ENCODE peak calls at places on chromosomes 13 and 19, in five cellular contexts. One of them, this sample, is unnamed.

GRCh38 chr13:110797230-110797877 is 83.9 kb downstream of the ING1 start:
- DNase-seq in NCI-H1436: no peak
- DNase-seq in A549: no peak
- DNase-seq in BJ: no peak
- DNase-seq in naive thymus-derived CD8-positive, alpha-beta T cell: no peak
- DNase-seq in this sample: no peak

GRCh38 chr13:18971576-18972219 is 209.9 kb downstream of the TUBA3C start:
- DNase-seq in naive thymus-derived CD8-positive, alpha-beta T cell: no peak
- DNase-seq in A549: no peak
- DNase-seq in NCI-H1436: no peak
- DNase-seq in BJ: no peak
- DNase-seq in this sample: no peak

GRCh38 chr13:20132052-20132634 is 28.7 kb downstream of the GJA3 start:
- DNase-seq in BJ: no peak
- DNase-seq in naive thymus-derived CD8-positive, alpha-beta T cell: no peak
- DNase-seq in NCI-H1436: no peak
- DNase-seq in A549: no peak
- DNase-seq in this sample: no peak

GRCh38 chr19:570315-570714 is 2.1 kb upstream of the BSG start:
- DNase-seq in BJ: no peak
- DNase-seq in NCI-H1436: no peak
- DNase-seq in naive thymus-derived CD8-positive, alpha-beta T cell: no peak
- DNase-seq in A549: no peak
- DNase-seq in this sample: no peak

GRCh38 chr13:35770756-35771291 is 294.3 kb upstream of the MAB21L1 start:
- DNase-seq in NCI-H1436: no peak
- DNase-seq in BJ: no peak
- DNase-seq in A549: no peak
- DNase-seq in naive thymus-derived CD8-positive, alpha-beta T cell: no peak
- DNase-seq in this sample: no peak

GRCh38 chr13:113905018-113905417 is 41.1 kb upstream of the GAS6 start:
- DNase-seq in naive thymus-derived CD8-positive, alpha-beta T cell: no peak
- DNase-seq in A549: no peak
- DNase-seq in NCI-H1436: no peak
- DNase-seq in BJ: no peak
- DNase-seq in this sample: no peak

GRCh38 chr13:39148513-39148961 is 110.3 kb downstream of the NHLRC3 start:
- DNase-seq in A549: no peak
- DNase-seq in NCI-H1436: peak; percentile 6
- DNase-seq in BJ: peak; percentile 4
- DNase-seq in naive thymus-derived CD8-positive, alpha-beta T cell: no peak
- DNase-seq in this sample: no peak

GRCh38 chr19:52343548-52343947 is 7.5 kb downstream of the ZNF610 start:
- DNase-seq in A549: no peak
- DNase-seq in NCI-H1436: no peak
- DNase-seq in naive thymus-derived CD8-positive, alpha-beta T cell: peak; percentile 27
- DNase-seq in BJ: no peak
- DNase-seq in this sample: no peak

GRCh38 chr13:27171244-27171829 is at the start of gene USP12:
- DNase-seq in NCI-H1436: peak; percentile 27
- DNase-seq in BJ: no peak
- DNase-seq in naive thymus-derived CD8-positive, alpha-beta T cell: peak; percentile 12
- DNase-seq in A549: no peak
- DNase-seq in this sample: peak; percentile 91

GRCh38 chr19:10424011-10424637 is 3.8 kb downstream of the PDE4A start:
- DNase-seq in BJ: no peak
- DNase-seq in NCI-H1436: peak; percentile 47
- DNase-seq in A549: peak; percentile 89
- DNase-seq in naive thymus-derived CD8-positive, alpha-beta T cell: peak; percentile 54
- DNase-seq in this sample: peak; percentile 99

GRCh38 chr19:33691736-33692135 is 70.0 kb downstream of the CHST8 start:
- DNase-seq in A549: no peak
- DNase-seq in BJ: no peak
- DNase-seq in NCI-H1436: no peak
- DNase-seq in naive thymus-derived CD8-positive, alpha-beta T cell: no peak
- DNase-seq in this sample: no peak

GRCh38 chr19:51607077-51607476 is 23.1 kb downstream of the SIGLEC5 start:
- DNase-seq in naive thymus-derived CD8-positive, alpha-beta T cell: peak; percentile 26
- DNase-seq in BJ: no peak
- DNase-seq in A549: no peak
- DNase-seq in NCI-H1436: no peak
- DNase-seq in this sample: no peak

GRCh38 chr13:47111499-47111898 is 214.6 kb upstream of the HTR2A start:
- DNase-seq in NCI-H1436: no peak
- DNase-seq in BJ: no peak
- DNase-seq in A549: no peak
- DNase-seq in naive thymus-derived CD8-positive, alpha-beta T cell: no peak
- DNase-seq in this sample: no peak

GRCh38 chr13:40963927-40964326 is 55.2 kb downstream of the ELF1 start:
- DNase-seq in A549: peak; percentile 12
- DNase-seq in NCI-H1436: no peak
- DNase-seq in naive thymus-derived CD8-positive, alpha-beta T cell: no peak
- DNase-seq in BJ: no peak
- DNase-seq in this sample: peak; percentile 64

GRCh38 chr13:25489238-25489637 is 117.5 kb downstream of the ATP8A2 start:
- DNase-seq in naive thymus-derived CD8-positive, alpha-beta T cell: no peak
- DNase-seq in A549: no peak
- DNase-seq in NCI-H1436: no peak
- DNase-seq in BJ: no peak
- DNase-seq in this sample: no peak

GRCh38 chr13:46757640-46758039 is 39.3 kb downstream of the ESD start:
- DNase-seq in A549: no peak
- DNase-seq in naive thymus-derived CD8-positive, alpha-beta T cell: no peak
- DNase-seq in BJ: no peak
- DNase-seq in NCI-H1436: no peak
- DNase-seq in this sample: no peak

GRCh38 chr13:112725346-112726017 is 35.6 kb downstream of the ATP11A start:
- DNase-seq in BJ: no peak
- DNase-seq in naive thymus-derived CD8-positive, alpha-beta T cell: no peak
- DNase-seq in NCI-H1436: peak; percentile 52
- DNase-seq in A549: no peak
- DNase-seq in this sample: no peak

GRCh38 chr13:63902141-63902540 is 2486.5 kb upstream of the PCDH20 start:
- DNase-seq in BJ: no peak
- DNase-seq in NCI-H1436: no peak
- DNase-seq in naive thymus-derived CD8-positive, alpha-beta T cell: no peak
- DNase-seq in A549: no peak
- DNase-seq in this sample: no peak